ENCODE peak calls at places on chromosomes 3 and 15, in ten cellular contexts. P is GM12878, Q is IMR-90, V is K562, M is esophagus squamous epithelium, H is body of pancreas, C is stomach, J is ovary, N is A549, S is uterus. Y is an unnamed sample.

GRCh38 chr3:187849255-187849654 is 104.0 kb upstream of the BCL6 start:
- DNase-seq in V (no peak), H (no peak), P (no peak), M (no peak), C (no peak), Q (no peak), J (no peak), N (no peak), S (no peak), Y (no peak)

GRCh38 chr3:187667526-187667925 is 2.7 kb downstream of the SST start:
- DNase-seq in H (no peak), Q (no peak), V (no peak), P (no peak), M (no peak), J (no peak), S (no peak), N (no peak), C (no peak), Y (no peak)

GRCh38 chr3:18207232-18207631 is 217.9 kb downstream of the SATB1 start:
- DNase-seq in V (no peak), N (no peak), P (no peak), H (no peak), Q (no peak), J (no peak), M (no peak), S (no peak), C (no peak), Y (no peak)

GRCh38 chr15:101578443-101578894 is 73.7 kb downstream of the TM2D3 start:
- DNase-seq in Q (no peak), C (peak), J (no peak), S (no peak), N (peak), V (peak), M (no peak), H (peak), P (no peak), Y (peak)

GRCh38 chr3:128402319-128402718 is 64.4 kb downstream of the DNAJB8 start:
- DNase-seq in M (no peak), H (peak), Q (no peak), S (no peak), P (no peak), C (peak), J (no peak), V (no peak), N (no peak), Y (no peak)

GRCh38 chr15:27017168-27017809 is 46.3 kb downstream of the GABRG3 start:
- DNase-seq in J (no peak), M (no peak), V (peak), P (peak), Q (peak), N (peak), C (peak), S (no peak), H (peak), Y (no peak)

GRCh38 chr3:20111836-20112235 is 71.6 kb downstream of the KAT2B start:
- DNase-seq in P (no peak), Q (peak), N (peak), J (no peak), H (no peak), M (no peak), C (no peak), S (no peak), V (no peak), Y (no peak)

GRCh38 chr15:60299452-60300047 is 98.2 kb downstream of the ANXA2 start:
- DNase-seq in P (no peak), N (peak), V (peak), C (peak), H (peak), M (no peak), Q (no peak), S (peak), J (peak), Y (peak)

GRCh38 chr3:71584216-71585061 is 911 bp upstream of the FOXP1 start:
- DNase-seq in M (no peak), J (peak), P (no peak), V (peak), S (peak), N (no peak), Q (peak), C (peak), H (peak), Y (peak)

GRCh38 chr3:156675744-156676466 is 1.5 kb downstream of the TIPARP start:
- DNase-seq in V (no peak), P (no peak), J (peak), S (peak), M (no peak), Q (peak), C (peak), H (peak), N (peak), Y (peak)

GRCh38 chr3:50554553-50554952 is 13.0 kb downstream of the C3orf18 start:
- DNase-seq in N (no peak), C (no peak), J (no peak), P (no peak), M (no peak), Q (no peak), H (no peak), S (no peak), V (no peak), Y (no peak)

GRCh38 chr3:169203631-169204550 is 459.6 kb downstream of the MECOM start:
- DNase-seq in C (no peak), Q (no peak), P (no peak), M (no peak), N (no peak), S (no peak), J (no peak), H (no peak), V (no peak), Y (no peak)

GRCh38 chr3:42010530-42010929 is 48.6 kb upstream of the ULK4 start:
- DNase-seq in Q (no peak), N (no peak), H (peak), M (no peak), V (no peak), P (no peak), S (no peak), J (no peak), C (no peak), Y (peak)

GRCh38 chr3:33758278-33758677 is 40.2 kb upstream of the PDCD6IP start:
- DNase-seq in N (no peak), J (no peak), H (no peak), C (no peak), P (no peak), V (no peak), Q (no peak), M (no peak), S (no peak), Y (no peak)

GRCh38 chr3:63809607-63810006 is 9.5 kb upstream of the C3orf49 start:
- DNase-seq in M (no peak), J (no peak), P (no peak), H (no peak), N (no peak), Q (peak), C (no peak), V (no peak), S (no peak), Y (no peak)

GRCh38 chr3:136835817-136836510 is 17.0 kb downstream of the SLC35G2 start:
- DNase-seq in N (no peak), H (no peak), J (no peak), C (no peak), V (no peak), M (no peak), P (no peak), Q (peak), S (no peak), Y (no peak)

GRCh38 chr3:134327594-134327975 is 46.7 kb downstream of the AMOTL2 start:
- DNase-seq in P (no peak), N (peak), J (no peak), M (no peak), Q (peak), V (no peak), C (no peak), S (no peak), H (no peak), Y (no peak)

GRCh38 chr3:184110316-184110725 is 13.5 kb downstream of the HTR3E start:
- DNase-seq in Q (peak), J (no peak), V (no peak), M (no peak), C (no peak), S (no peak), N (no peak), H (peak), P (no peak), Y (no peak)

GRCh38 chr3:46422617-46423016 is 15.6 kb downstream of the CCRL2 start:
- DNase-seq in V (peak), P (no peak), J (no peak), S (no peak), H (no peak), C (no peak), N (no peak), M (no peak), Q (peak), Y (peak)

GRCh38 chr3:172918165-172918564 is 167.6 kb downstream of the ECT2 start:
- DNase-seq in N (no peak), C (no peak), J (no peak), M (no peak), V (no peak), P (no peak), H (peak), Q (peak), S (no peak), Y (no peak)

GRCh38 chr15:75104804-75105557 is 81.6 kb downstream of the PPCDC start:
- DNase-seq in V (no peak), C (no peak), N (peak), M (no peak), Q (peak), P (peak), J (no peak), S (no peak), H (peak), Y (peak)

GRCh38 chr15:64583519-64583918 is 123.1 kb downstream of the ZNF609 start:
- DNase-seq in P (no peak), N (no peak), C (no peak), V (no peak), Q (no peak), J (no peak), S (no peak), M (no peak), H (no peak), Y (no peak)

GRCh38 chr15:59104912-59105732 is at the start of gene CCNB2:
- DNase-seq in J (peak), H (peak), S (peak), V (peak), M (peak), C (peak), Q (peak), N (peak), P (peak), Y (peak)
- TF ChIP-seq POLR2A in J (no peak), H (no peak), S (no peak), V (peak), M (no peak), C (no peak), Q (peak), N (peak), P (peak), Y (no peak)

DNA sequence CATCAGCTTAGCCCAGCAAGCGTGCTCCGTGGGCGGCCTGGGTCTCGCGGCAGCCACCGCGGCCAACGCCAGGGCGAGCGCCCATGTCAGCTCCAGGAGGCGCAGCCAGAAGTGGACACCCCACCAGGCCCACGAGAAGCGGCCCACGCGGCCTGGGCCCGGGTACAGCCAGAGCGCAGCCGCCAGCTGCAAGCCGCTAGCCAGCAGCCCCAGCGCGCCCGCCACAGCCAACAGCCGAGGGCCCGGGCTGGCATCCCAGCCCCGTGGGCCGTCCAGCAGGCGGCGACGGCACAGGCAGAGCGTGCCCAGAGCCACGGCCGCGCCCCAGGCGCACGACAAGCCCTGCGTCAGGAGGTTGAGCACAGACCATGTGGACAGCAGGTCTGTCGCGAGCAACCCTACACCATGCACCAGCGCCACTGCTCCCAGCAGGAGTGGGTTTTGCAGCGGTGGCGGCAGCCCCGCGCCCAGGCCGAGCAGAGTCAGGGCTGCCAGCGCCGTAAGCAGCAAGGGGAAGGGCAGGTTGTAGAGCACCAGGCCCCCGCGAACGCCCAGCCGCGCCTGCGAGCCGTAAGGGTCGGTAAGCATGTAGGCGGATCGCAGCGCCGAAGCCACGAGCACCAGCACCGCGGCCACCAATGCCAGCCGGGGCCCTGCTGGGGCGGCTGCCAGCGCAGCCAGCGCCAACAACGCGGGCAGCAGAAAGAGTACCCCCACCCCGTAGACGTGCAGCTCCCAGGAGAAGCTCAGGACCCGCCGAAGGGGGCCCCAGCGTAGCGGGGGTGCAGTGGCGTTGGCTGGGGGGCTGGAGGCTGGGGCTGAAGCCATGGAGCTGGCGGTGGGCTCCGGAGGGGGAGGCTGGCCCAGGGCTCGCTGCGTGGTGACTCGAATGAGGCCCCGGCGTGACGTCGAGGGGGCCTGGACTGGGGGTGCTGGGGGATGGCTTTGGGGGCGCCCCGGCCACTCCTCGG is 4.9 kb downstream of the PRRT3 start:
- DNase-seq in H (peak), M (no peak), N (peak), V (no peak), Q (peak), C (peak), S (peak), P (no peak), J (peak), Y (peak)
- H3K27ac ChIP-seq in H (peak), M (peak), N (peak), V (no peak), Q (no peak), C (peak), S (peak), P (no peak), J (peak), Y (peak)

DNA sequence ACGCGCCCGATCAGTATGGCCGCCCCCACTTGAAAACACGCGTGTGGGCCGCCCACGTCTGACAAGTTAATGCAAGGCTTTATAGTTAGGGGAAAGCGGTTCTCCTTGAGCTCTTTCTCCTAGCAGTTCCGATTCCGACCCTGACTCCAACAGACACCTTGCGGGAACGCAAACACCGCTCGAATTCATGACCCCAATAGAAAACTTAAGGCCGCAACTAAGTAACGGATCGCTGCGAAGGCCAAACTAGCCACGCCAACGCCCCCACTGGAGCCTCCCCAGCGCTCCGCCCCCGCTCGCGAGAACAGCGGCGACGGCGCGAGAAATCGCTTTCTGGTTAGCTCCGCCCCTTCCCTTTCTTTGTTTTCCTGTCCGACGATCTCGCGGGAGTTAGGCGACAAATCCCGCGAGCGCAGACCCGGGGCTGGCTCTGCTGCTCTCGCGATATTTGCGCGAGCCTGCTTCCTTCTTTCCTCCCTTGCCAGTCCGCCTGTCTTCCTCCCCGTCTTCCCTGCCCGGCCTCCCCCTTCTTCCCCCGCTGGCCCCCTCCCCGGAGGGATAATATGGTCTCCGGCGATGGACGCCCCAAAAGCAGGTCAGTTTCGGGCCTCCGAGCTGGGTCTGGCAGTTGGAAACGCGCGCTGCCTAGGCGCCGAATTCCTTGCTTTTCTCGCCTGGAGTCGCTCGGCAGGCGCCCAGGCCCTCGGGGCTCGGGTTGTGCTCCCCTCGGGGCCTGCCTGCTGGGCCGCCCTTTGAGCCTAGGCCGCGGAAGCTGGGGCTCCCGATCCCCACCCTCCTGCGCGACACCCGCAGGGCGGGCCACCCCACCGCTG is at the start of gene IREB2:
- DNase-seq in S (peak), V (peak), H (peak), P (peak), M (peak), Q (peak), N (peak), C (peak), J (peak), Y (peak)
- TF ChIP-seq POLR2A in S (no peak), V (peak), H (peak), P (peak), M (no peak), Q (peak), N (peak), C (no peak), J (peak), Y (peak)

DNA sequence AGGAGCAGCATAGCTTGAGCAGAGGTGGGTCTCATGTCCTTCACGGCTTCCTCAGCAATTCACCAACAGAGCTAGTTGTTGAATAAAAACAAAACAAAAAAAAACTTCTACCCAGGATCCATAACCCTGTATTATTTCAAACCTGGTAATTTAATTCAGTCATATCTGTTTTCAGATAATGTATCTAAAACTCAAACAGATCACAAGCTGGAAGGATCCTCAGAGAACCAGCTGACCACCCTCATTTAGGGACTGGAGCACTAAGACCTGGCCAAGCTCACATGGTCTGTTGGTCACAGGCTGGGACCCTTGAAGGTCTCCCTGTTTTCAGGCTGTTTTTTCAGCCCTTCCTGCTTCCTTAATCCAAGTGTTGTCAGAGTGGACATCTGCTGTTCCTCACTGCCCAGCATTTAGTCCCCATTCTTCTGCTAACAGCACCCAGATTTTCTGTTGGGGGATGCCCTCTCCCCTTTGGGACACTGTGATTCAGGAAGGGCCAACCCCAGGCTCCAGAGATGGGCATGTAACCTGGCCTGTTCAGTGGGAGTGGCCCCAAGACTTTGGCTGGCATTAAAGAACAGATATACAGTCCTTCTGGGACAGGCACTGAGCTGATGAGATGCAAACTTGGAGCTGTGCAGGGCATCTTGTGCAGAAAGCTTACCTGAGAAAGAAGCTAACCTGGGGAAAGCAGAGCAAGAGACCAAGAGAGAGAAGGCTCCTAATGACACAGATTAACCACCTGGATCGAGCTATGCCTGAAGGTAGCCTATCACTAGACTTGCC is 78.8 kb upstream of the SPATA12 start:
- DNase-seq in Q (no peak), P (no peak), C (no peak), S (no peak), V (no peak), J (no peak), N (no peak), H (no peak), M (no peak), Y (no peak)
- H3K27ac ChIP-seq in Q (peak), P (no peak), C (no peak), S (no peak), V (no peak), J (no peak), N (peak), H (no peak), M (no peak), Y (no peak)